ENCODE peak calls at places on chromosomes 7 and 10, in seven cellular contexts. One of them, this sample, is unnamed. For H3K4me1, the result is how much of the 10 kb centered on the place peaks cover.

GRCh38 chr7:130096243-130096827 is 26.0 kb downstream of the KLHDC10 start:
- DNase-seq in psoas muscle: no peak
- DNase-seq in spleen: no peak
- DNase-seq in stomach: no peak
- DNase-seq in PC-3: no peak
- DNase-seq in heart left ventricle: no peak
- DNase-seq in astrocyte: no peak
- DNase-seq in this sample: no peak

GRCh38 chr7:38027884-38028455 is 107.5 kb downstream of the EPDR1 start:
- DNase-seq in psoas muscle: no peak
- DNase-seq in spleen: no peak
- DNase-seq in stomach: no peak
- DNase-seq in PC-3: peak
- DNase-seq in heart left ventricle: no peak
- DNase-seq in astrocyte: no peak
- DNase-seq in this sample: no peak

GRCh38 chr7:1341361-1341675 is 108.6 kb downstream of the UNCX start:
- DNase-seq in psoas muscle: no peak
- DNase-seq in spleen: peak
- DNase-seq in stomach: no peak
- DNase-seq in PC-3: no peak
- DNase-seq in heart left ventricle: no peak
- DNase-seq in astrocyte: no peak
- DNase-seq in this sample: peak

GRCh38 chr10:79127151-79127961 is 58.6 kb downstream of the ZMIZ1 start:
- DNase-seq in psoas muscle: peak
- DNase-seq in spleen: no peak
- DNase-seq in stomach: peak
- DNase-seq in PC-3: peak
- DNase-seq in heart left ventricle: peak
- DNase-seq in astrocyte: peak
- DNase-seq in this sample: peak

GRCh38 chr7:112511451-112512220 is 30.8 kb downstream of the LSMEM1 start:
- DNase-seq in psoas muscle: no peak
- DNase-seq in spleen: no peak
- DNase-seq in stomach: no peak
- DNase-seq in PC-3: no peak
- DNase-seq in heart left ventricle: no peak
- DNase-seq in astrocyte: no peak
- DNase-seq in this sample: no peak

GRCh38 chr7:33805630-33806233 is 99.6 kb upstream of the BMPER start:
- DNase-seq in psoas muscle: no peak
- DNase-seq in spleen: no peak
- DNase-seq in stomach: peak
- DNase-seq in PC-3: peak
- DNase-seq in heart left ventricle: peak
- DNase-seq in astrocyte: peak
- DNase-seq in this sample: no peak

GRCh38 chr10:103854687-103855423 is 521 bp downstream of the SH3PXD2A start:
- DNase-seq in psoas muscle: peak
- DNase-seq in spleen: peak
- DNase-seq in stomach: no peak
- DNase-seq in PC-3: no peak
- DNase-seq in heart left ventricle: peak
- DNase-seq in astrocyte: no peak
- DNase-seq in this sample: no peak

GRCh38 chr7:80498481-80499349 is 13.1 kb downstream of the GNAT3 start:
- DNase-seq in psoas muscle: no peak
- DNase-seq in spleen: no peak
- DNase-seq in stomach: no peak
- DNase-seq in PC-3: peak
- DNase-seq in heart left ventricle: no peak
- DNase-seq in astrocyte: peak
- DNase-seq in this sample: no peak

GRCh38 chr7:21898265-21898930 is 47.3 kb downstream of the CDCA7L start:
- DNase-seq in psoas muscle: no peak
- DNase-seq in spleen: peak
- DNase-seq in stomach: no peak
- DNase-seq in PC-3: no peak
- DNase-seq in heart left ventricle: no peak
- DNase-seq in astrocyte: no peak
- DNase-seq in this sample: no peak

GRCh38 chr7:47549397-47549796 is 32.5 kb downstream of the TNS3 start:
- DNase-seq in psoas muscle: no peak
- DNase-seq in spleen: peak
- DNase-seq in stomach: no peak
- DNase-seq in PC-3: no peak
- DNase-seq in heart left ventricle: no peak
- DNase-seq in astrocyte: no peak
- DNase-seq in this sample: no peak

GRCh38 chr10:59337254-59337653 is 25.1 kb downstream of the FAM13C start:
- DNase-seq in psoas muscle: no peak
- DNase-seq in spleen: no peak
- DNase-seq in stomach: peak
- DNase-seq in PC-3: no peak
- DNase-seq in heart left ventricle: peak
- DNase-seq in astrocyte: peak
- DNase-seq in this sample: peak

GRCh38 chr10:128602183-128602582 is 476.0 kb upstream of the MKI67 start:
- DNase-seq in psoas muscle: no peak
- DNase-seq in spleen: no peak
- DNase-seq in stomach: no peak
- DNase-seq in PC-3: no peak
- DNase-seq in heart left ventricle: no peak
- DNase-seq in astrocyte: no peak
- DNase-seq in this sample: no peak

GRCh38 chr7:101363196-101363733 is 590 bp downstream of the COL26A1 start:
- DNase-seq in psoas muscle: no peak
- DNase-seq in spleen: no peak
- DNase-seq in stomach: no peak
- DNase-seq in PC-3: no peak
- DNase-seq in heart left ventricle: no peak
- DNase-seq in astrocyte: no peak
- DNase-seq in this sample: no peak

GRCh38 chr7:47301657-47302295 is 280.1 kb downstream of the TNS3 start:
- DNase-seq in psoas muscle: no peak
- DNase-seq in spleen: no peak
- DNase-seq in stomach: no peak
- DNase-seq in PC-3: no peak
- DNase-seq in heart left ventricle: no peak
- DNase-seq in astrocyte: no peak
- DNase-seq in this sample: no peak

GRCh38 chr10:13831711-13832110 is 244.9 kb downstream of the PRPF18 start:
- DNase-seq in psoas muscle: no peak
- DNase-seq in spleen: no peak
- DNase-seq in stomach: no peak
- DNase-seq in PC-3: no peak
- DNase-seq in heart left ventricle: peak
- DNase-seq in astrocyte: no peak
- DNase-seq in this sample: no peak

GRCh38 chr7:129017933-129018538 is 36.9 kb downstream of the TNPO3 start:
- DNase-seq in psoas muscle: no peak
- DNase-seq in spleen: no peak
- DNase-seq in stomach: no peak
- DNase-seq in PC-3: no peak
- DNase-seq in heart left ventricle: no peak
- DNase-seq in astrocyte: no peak
- DNase-seq in this sample: no peak

GRCh38 chr10:17645591-17646345 is 1.8 kb downstream of the STAM start:
- DNase-seq in psoas muscle: no peak
- DNase-seq in spleen: no peak
- DNase-seq in stomach: no peak
- DNase-seq in PC-3: peak
- DNase-seq in heart left ventricle: no peak
- DNase-seq in astrocyte: peak
- DNase-seq in this sample: no peak
- H3K4me3 ChIP-seq in psoas muscle: peak
- H3K4me3 ChIP-seq in spleen: peak
- H3K4me3 ChIP-seq in stomach: peak
- H3K4me3 ChIP-seq in PC-3: peak
- H3K4me3 ChIP-seq in heart left ventricle: peak
- H3K4me3 ChIP-seq in astrocyte: peak
- H3K4me3 ChIP-seq in this sample: no peak

GRCh38 chr7:70777251-70777650 is 354.7 kb upstream of the GALNT17 start:
- DNase-seq in psoas muscle: no peak
- DNase-seq in spleen: no peak
- DNase-seq in stomach: no peak
- DNase-seq in PC-3: no peak
- DNase-seq in heart left ventricle: no peak
- DNase-seq in astrocyte: no peak
- DNase-seq in this sample: no peak

GRCh38 chr7:70774895-70775527 is 356.9 kb upstream of the GALNT17 start:
- DNase-seq in psoas muscle: no peak
- DNase-seq in spleen: no peak
- DNase-seq in stomach: no peak
- DNase-seq in PC-3: no peak
- DNase-seq in heart left ventricle: no peak
- DNase-seq in astrocyte: no peak
- DNase-seq in this sample: no peak

GRCh38 chr7:70778585-70778984 is 353.4 kb upstream of the GALNT17 start:
- DNase-seq in psoas muscle: no peak
- DNase-seq in spleen: no peak
- DNase-seq in stomach: no peak
- DNase-seq in PC-3: no peak
- DNase-seq in heart left ventricle: no peak
- DNase-seq in astrocyte: no peak
- DNase-seq in this sample: no peak

GRCh38 chr7:70776627-70777101 is 355.3 kb upstream of the GALNT17 start:
- DNase-seq in psoas muscle: no peak
- DNase-seq in spleen: no peak
- DNase-seq in stomach: no peak
- DNase-seq in PC-3: no peak
- DNase-seq in heart left ventricle: no peak
- DNase-seq in astrocyte: peak
- DNase-seq in this sample: no peak

DNA sequence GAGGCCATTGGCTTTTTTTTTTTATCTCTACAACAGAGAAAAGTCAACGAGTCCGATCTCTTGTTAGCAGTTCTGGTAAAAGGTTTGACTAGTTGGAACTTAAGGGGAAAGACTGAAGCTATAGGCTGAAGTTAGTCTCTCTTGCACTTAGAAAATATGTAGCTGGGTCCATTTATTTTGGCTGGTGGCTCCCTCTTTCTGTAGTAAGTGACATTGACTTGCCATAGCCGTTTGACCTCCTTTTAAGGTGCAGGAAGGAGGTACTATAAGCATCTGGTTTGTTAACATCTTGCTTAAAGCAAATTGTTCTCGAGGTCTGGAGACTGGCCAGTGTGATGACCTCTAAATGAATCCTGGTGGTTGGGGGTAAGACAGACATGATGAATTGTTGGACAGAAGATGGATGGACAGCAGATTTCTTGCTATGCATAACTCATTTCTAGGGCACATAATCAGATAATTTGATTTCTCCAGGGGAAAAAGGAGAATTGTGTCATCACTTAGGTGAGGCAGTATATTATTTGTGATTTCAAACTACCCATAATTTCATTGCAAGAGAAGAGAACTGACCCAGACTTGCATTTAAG is 356.3 kb upstream of the GALNT17 start:
- DNase-seq in psoas muscle: no peak
- DNase-seq in spleen: no peak
- DNase-seq in stomach: no peak
- DNase-seq in PC-3: no peak
- DNase-seq in heart left ventricle: no peak
- DNase-seq in astrocyte: peak
- DNase-seq in this sample: no peak
- TF ChIP-seq CTCF in psoas muscle: no peak
- TF ChIP-seq CTCF in spleen: no peak
- TF ChIP-seq CTCF in stomach: no peak
- TF ChIP-seq CTCF in PC-3: no peak
- TF ChIP-seq CTCF in heart left ventricle: no peak
- TF ChIP-seq CTCF in astrocyte: no peak
- TF ChIP-seq CTCF in this sample: no peak

GRCh38 chr7:55030314-55030713 is 11.5 kb downstream of the EGFR start:
- DNase-seq in psoas muscle: no peak
- DNase-seq in spleen: no peak
- DNase-seq in stomach: no peak
- DNase-seq in PC-3: peak
- DNase-seq in heart left ventricle: no peak
- DNase-seq in astrocyte: no peak
- DNase-seq in this sample: no peak

GRCh38 chr7:55028011-55028410 is 9.2 kb downstream of the EGFR start:
- DNase-seq in psoas muscle: no peak
- DNase-seq in spleen: no peak
- DNase-seq in stomach: no peak
- DNase-seq in PC-3: no peak
- DNase-seq in heart left ventricle: no peak
- DNase-seq in astrocyte: no peak
- DNase-seq in this sample: no peak

GRCh38 chr7:55033241-55033846 is 14.5 kb downstream of the EGFR start:
- DNase-seq in psoas muscle: no peak
- DNase-seq in spleen: no peak
- DNase-seq in stomach: no peak
- DNase-seq in PC-3: no peak
- DNase-seq in heart left ventricle: no peak
- DNase-seq in astrocyte: no peak
- DNase-seq in this sample: no peak

GRCh38 chr7:55032069-55032699 is 13.4 kb downstream of the EGFR start:
- DNase-seq in psoas muscle: no peak
- DNase-seq in spleen: no peak
- DNase-seq in stomach: no peak
- DNase-seq in PC-3: no peak
- DNase-seq in heart left ventricle: no peak
- DNase-seq in astrocyte: no peak
- DNase-seq in this sample: no peak

GRCh38 chr7:55031075-55031474 is 12.3 kb downstream of the EGFR start:
- DNase-seq in psoas muscle: no peak
- DNase-seq in spleen: no peak
- DNase-seq in stomach: no peak
- DNase-seq in PC-3: no peak
- DNase-seq in heart left ventricle: no peak
- DNase-seq in astrocyte: no peak
- DNase-seq in this sample: no peak
- H3K4me1 ChIP-seq in psoas muscle: under half
- H3K4me1 ChIP-seq in spleen: under half
- H3K4me1 ChIP-seq in stomach: half or more
- H3K4me1 ChIP-seq in PC-3: half or more
- H3K4me1 ChIP-seq in heart left ventricle: under half
- H3K4me1 ChIP-seq in astrocyte: under half
- H3K4me1 ChIP-seq in this sample: under half

DNA sequence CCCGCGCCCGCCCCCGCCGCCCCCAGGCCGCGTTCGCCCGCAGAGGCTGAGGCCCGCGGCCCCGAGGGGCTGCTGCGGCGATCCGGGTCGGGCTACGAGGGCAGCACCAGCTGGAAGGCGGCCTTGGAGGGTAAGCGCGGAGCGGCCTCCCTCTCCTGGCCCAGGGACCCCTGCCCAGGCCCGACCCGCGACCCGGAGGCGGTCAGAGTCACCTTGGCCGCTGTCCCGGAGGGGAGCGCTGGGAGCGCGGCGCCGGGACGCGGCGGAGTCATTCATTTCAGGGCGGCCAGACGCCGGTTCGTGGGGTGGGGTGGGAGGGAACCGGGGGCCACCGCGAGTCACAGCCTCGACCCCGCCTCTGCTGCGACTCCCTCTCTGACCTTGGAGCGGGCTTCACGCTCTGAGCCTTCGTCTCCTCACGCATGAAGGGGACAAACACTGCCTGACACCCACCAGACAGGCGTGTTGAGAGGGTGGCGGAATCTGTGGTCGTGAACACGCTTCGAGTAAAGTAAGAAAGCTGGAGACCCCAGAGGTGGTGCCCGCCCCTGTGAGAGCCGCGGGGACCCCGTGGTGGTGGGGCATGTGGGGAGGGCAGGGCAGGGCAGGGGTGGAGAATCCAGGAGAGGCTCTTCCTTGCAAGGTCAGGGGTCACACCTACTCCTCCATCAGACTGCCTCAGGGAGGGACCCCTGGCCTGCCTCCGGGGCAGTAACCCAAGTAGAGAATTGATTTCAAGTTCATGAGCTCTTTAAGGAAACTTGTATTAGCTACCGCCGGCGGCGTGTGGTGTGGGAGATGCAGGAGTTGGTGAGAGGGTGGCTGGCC is 717 bp downstream of the CLEC2L start:
- DNase-seq in psoas muscle: no peak
- DNase-seq in spleen: no peak
- DNase-seq in stomach: no peak
- DNase-seq in PC-3: no peak
- DNase-seq in heart left ventricle: no peak
- DNase-seq in astrocyte: no peak
- DNase-seq in this sample: no peak
- H3K4me3 ChIP-seq in psoas muscle: peak
- H3K4me3 ChIP-seq in spleen: no peak
- H3K4me3 ChIP-seq in stomach: peak
- H3K4me3 ChIP-seq in PC-3: no peak
- H3K4me3 ChIP-seq in heart left ventricle: peak
- H3K4me3 ChIP-seq in astrocyte: no peak
- H3K4me3 ChIP-seq in this sample: no peak